ENCODE peak calls at places on chromosomes 2 and 18, in five cellular contexts. O is spleen, L is AG10803, W is right lobe of liver, J is AG04449. P is an unnamed sample.

GRCh38 chr2:227506456-227506855 is 34.5 kb downstream of the AGFG1 start:
- DNase-seq in O (no peak), L (no peak), W (no peak), J (no peak), P (no peak)

GRCh38 chr2:48043746-48044145 is 137.4 kb upstream of the FBXO11 start:
- DNase-seq in O (no peak), L (no peak), W (no peak), J (no peak), P (no peak)

GRCh38 chr2:55903727-55904126 is 19.9 kb downstream of the EFEMP1 start:
- DNase-seq in O (no peak), L (no peak), W (no peak), J (no peak), P (no peak)

GRCh38 chr2:104863585-104864279 is 9.8 kb downstream of the POU3F3 start:
- DNase-seq in O (no peak), L (no peak), W (no peak), J (no peak), P (no peak)

GRCh38 chr2:8692783-8693768 is 11.2 kb downstream of the ID2 start:
- DNase-seq in O (no peak), L (no peak), W (peak; percentile 42), J (no peak), P (no peak)

GRCh38 chr2:76850969-76851368 is 671.2 kb downstream of the LRRTM4 start:
- DNase-seq in O (no peak), L (no peak), W (no peak), J (no peak), P (no peak)

GRCh38 chr2:53545159-53546055 is 222.2 kb upstream of the CHAC2 start:
- DNase-seq in O (no peak), L (no peak), W (no peak), J (no peak), P (no peak)

GRCh38 chr2:163692081-163692480 is 43.7 kb downstream of the FIGN start:
- DNase-seq in O (no peak), L (no peak), W (no peak), J (no peak), P (no peak)

GRCh38 chr2:172232638-172233253 is 130.0 kb upstream of the DLX2 start:
- DNase-seq in O (no peak), L (no peak), W (no peak), J (no peak), P (no peak)

GRCh38 chr2:134706587-134707329 is 12.0 kb downstream of the TMEM163 start:
- DNase-seq in O (no peak), L (no peak), W (no peak), J (no peak), P (no peak)

GRCh38 chr2:134705861-134706586 is 12.8 kb downstream of the TMEM163 start:
- DNase-seq in O (no peak), L (no peak), W (no peak), J (no peak), P (no peak)

GRCh38 chr2:134700730-134701129 is 18.1 kb downstream of the TMEM163 start:
- DNase-seq in O (no peak), L (no peak), W (no peak), J (no peak), P (no peak)

GRCh38 chr2:134707330-134707676 is 11.5 kb downstream of the TMEM163 start:
- DNase-seq in O (no peak), L (no peak), W (no peak), J (no peak), P (no peak)

GRCh38 chr2:134704173-134704572 is 14.6 kb downstream of the TMEM163 start:
- DNase-seq in O (no peak), L (no peak), W (no peak), J (no peak), P (no peak)
- TF ChIP-seq CTCF in O (no peak), L (no peak), W (no peak), J (no peak), P (no peak)

GRCh38 chr2:191907545-191907944 is 60.7 kb upstream of the CAVIN2 start:
- DNase-seq in O (no peak), L (no peak), W (no peak), J (no peak), P (no peak)
- TF ChIP-seq CTCF in O (no peak), L (no peak), W (no peak), J (no peak), P (peak; percentile 18)

GRCh38 chr2:81324046-81324445 is 1019.5 kb upstream of the LRRTM1 start:
- DNase-seq in O (no peak), L (no peak), W (no peak), J (no peak), P (no peak)
- TF ChIP-seq CTCF in O (no peak), L (no peak), W (peak; percentile 7), J (no peak), P (peak; percentile 38)

GRCh38 chr18:4453712-4454547 is 1.2 kb downstream of the DLGAP1 start:
- DNase-seq in O (peak; percentile 69), L (no peak), W (peak; percentile 16), J (no peak), P (peak; percentile 88)
- TF ChIP-seq CTCF in O (no peak), L (no peak), W (no peak), J (no peak), P (peak; percentile 40)

GRCh38 chr2:146821836-146822316 is 1023.0 kb upstream of the ACVR2A start:
- DNase-seq in O (no peak), L (peak; percentile 36), W (no peak), J (no peak), P (no peak)
- TF ChIP-seq CTCF in O (no peak), L (peak; percentile 38), W (no peak), J (no peak), P (peak; percentile 55)

DNA sequence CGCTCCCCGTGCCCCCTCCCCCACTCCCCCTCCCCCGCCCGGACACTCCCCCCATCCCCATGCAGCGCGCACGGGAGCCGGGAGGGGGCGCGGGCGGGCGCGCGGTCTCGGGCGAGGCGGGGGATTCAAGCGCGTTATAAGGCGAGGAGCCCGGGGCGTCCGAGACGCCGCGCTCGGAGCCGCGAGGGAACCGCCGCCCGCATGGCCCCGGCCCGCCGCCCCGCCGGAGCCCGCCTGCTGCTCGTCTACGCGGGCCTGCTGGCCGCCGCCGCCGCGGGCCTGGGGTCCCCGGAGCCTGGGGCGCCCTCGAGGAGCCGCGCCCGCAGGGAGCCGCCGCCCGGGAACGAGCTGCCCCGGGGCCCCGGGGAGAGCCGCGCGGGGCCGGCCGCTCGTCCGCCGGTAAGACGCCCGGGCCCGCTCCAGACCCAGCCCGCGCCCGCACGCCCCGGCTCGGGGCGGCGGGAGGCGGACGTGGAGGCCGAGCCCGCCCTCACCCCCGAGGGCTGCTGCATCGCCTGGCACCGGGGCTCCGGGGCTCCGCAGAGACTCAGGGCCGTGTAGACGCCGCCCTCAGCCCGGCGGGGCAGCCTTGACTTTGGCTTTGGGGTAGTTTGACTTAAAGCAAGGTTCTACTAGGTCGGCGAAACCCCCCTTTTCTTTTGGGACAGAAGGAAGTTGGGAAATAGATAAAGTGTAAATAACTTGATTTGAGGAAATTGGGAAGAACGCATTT is at the start of gene ERFE:
- DNase-seq in O (peak; percentile 84), L (no peak), W (peak; percentile 33), J (no peak), P (peak; percentile 56)
- TF ChIP-seq CTCF in O (peak; percentile 62), L (peak; percentile 35), W (no peak), J (peak; percentile 72), P (peak; percentile 79)

GRCh38 chr2:102520009-102520408 is 47.0 kb downstream of the SLC9A4 start:
- DNase-seq in O (no peak), L (peak; percentile 4), W (no peak), J (no peak), P (no peak)
- TF ChIP-seq CTCF in O (peak; percentile 44), L (peak; percentile 41), W (peak; percentile 16), J (peak; percentile 46), P (peak; percentile 73)